ENCODE peak calls at places on chromosomes 4 and X, in ten cellular contexts. One of them, this sample, is unnamed.
A peak's percentile ranks its signal among the peaks of the same experiment; 100 is the strongest.

GRCh38 chr4:21012851-21013331 is 312.6 kb downstream of the PACRGL start:
- DNase-seq in Caco-2: no peak
- DNase-seq in esophagus squamous epithelium: no peak
- DNase-seq in NB4: no peak
- DNase-seq in left ventricle myocardium inferior: no peak
- DNase-seq in HAP-1: no peak
- DNase-seq in PC-3: peak; percentile 28
- DNase-seq in MG63: no peak
- DNase-seq in esophagus muscularis mucosa: no peak
- DNase-seq in RWPE2: no peak
- DNase-seq in this sample: no peak

GRCh38 chr4:139655116-139655515 is 10.5 kb upstream of the MGST2 start:
- DNase-seq in Caco-2: peak; percentile 63
- DNase-seq in esophagus squamous epithelium: no peak
- DNase-seq in NB4: peak; percentile 53
- DNase-seq in esophagus muscularis mucosa: no peak
- DNase-seq in RWPE2: no peak
- DNase-seq in PC-3: peak; percentile 48
- DNase-seq in HAP-1: no peak
- DNase-seq in MG63: no peak
- DNase-seq in left ventricle myocardium inferior: no peak
- DNase-seq in this sample: no peak

GRCh38 chr4:122845760-122846159 is 19.1 kb downstream of the FGF2 start:
- DNase-seq in esophagus squamous epithelium: no peak
- DNase-seq in esophagus muscularis mucosa: no peak
- DNase-seq in NB4: no peak
- DNase-seq in PC-3: no peak
- DNase-seq in HAP-1: no peak
- DNase-seq in left ventricle myocardium inferior: no peak
- DNase-seq in RWPE2: no peak
- DNase-seq in MG63: no peak
- DNase-seq in Caco-2: no peak
- DNase-seq in this sample: no peak

GRCh38 chrX:19332983-19333382 is 10.7 kb upstream of the PDHA1 start:
- DNase-seq in RWPE2: no peak
- DNase-seq in MG63: peak; percentile 15
- DNase-seq in Caco-2: no peak
- DNase-seq in esophagus muscularis mucosa: no peak
- DNase-seq in PC-3: no peak
- DNase-seq in left ventricle myocardium inferior: peak; percentile 52
- DNase-seq in HAP-1: no peak
- DNase-seq in esophagus squamous epithelium: no peak
- DNase-seq in NB4: no peak
- DNase-seq in this sample: no peak

GRCh38 chrX:115690554-115691216 is 129.7 kb downstream of the PLS3 start:
- DNase-seq in esophagus squamous epithelium: no peak
- DNase-seq in NB4: peak; percentile 57
- DNase-seq in HAP-1: peak; percentile 92
- DNase-seq in RWPE2: no peak
- DNase-seq in esophagus muscularis mucosa: no peak
- DNase-seq in Caco-2: peak; percentile 47
- DNase-seq in MG63: peak; percentile 42
- DNase-seq in left ventricle myocardium inferior: no peak
- DNase-seq in PC-3: peak; percentile 84
- DNase-seq in this sample: peak; percentile 34

GRCh38 chr4:38356686-38357085 is 307.3 kb upstream of the KLF3 start:
- DNase-seq in HAP-1: peak; percentile 40
- DNase-seq in RWPE2: no peak
- DNase-seq in esophagus squamous epithelium: no peak
- DNase-seq in left ventricle myocardium inferior: no peak
- DNase-seq in NB4: no peak
- DNase-seq in esophagus muscularis mucosa: no peak
- DNase-seq in PC-3: no peak
- DNase-seq in Caco-2: no peak
- DNase-seq in MG63: no peak
- DNase-seq in this sample: no peak

GRCh38 chr4:37928896-37929537 is 31.2 kb upstream of the PTTG2 start:
- DNase-seq in MG63: no peak
- DNase-seq in esophagus muscularis mucosa: no peak
- DNase-seq in PC-3: no peak
- DNase-seq in left ventricle myocardium inferior: no peak
- DNase-seq in HAP-1: peak; percentile 59
- DNase-seq in esophagus squamous epithelium: no peak
- DNase-seq in RWPE2: no peak
- DNase-seq in Caco-2: no peak
- DNase-seq in NB4: peak; percentile 47
- DNase-seq in this sample: peak; percentile 31

GRCh38 chrX:53279296-53280237 is 1.8 kb downstream of the IQSEC2 start:
- DNase-seq in MG63: no peak
- DNase-seq in Caco-2: no peak
- DNase-seq in NB4: no peak
- DNase-seq in RWPE2: no peak
- DNase-seq in PC-3: no peak
- DNase-seq in HAP-1: no peak
- DNase-seq in left ventricle myocardium inferior: no peak
- DNase-seq in esophagus muscularis mucosa: no peak
- DNase-seq in esophagus squamous epithelium: no peak
- DNase-seq in this sample: no peak

GRCh38 chr4:83054928-83055327 is 19.9 kb downstream of the COPS4 start:
- DNase-seq in RWPE2: no peak
- DNase-seq in Caco-2: no peak
- DNase-seq in HAP-1: no peak
- DNase-seq in NB4: peak; percentile 34
- DNase-seq in MG63: no peak
- DNase-seq in left ventricle myocardium inferior: no peak
- DNase-seq in PC-3: peak; percentile 44
- DNase-seq in esophagus muscularis mucosa: no peak
- DNase-seq in esophagus squamous epithelium: no peak
- DNase-seq in this sample: no peak

GRCh38 chr4:145340071-145340695 is 141.5 kb upstream of the SMAD1 start:
- DNase-seq in HAP-1: no peak
- DNase-seq in left ventricle myocardium inferior: no peak
- DNase-seq in PC-3: no peak
- DNase-seq in Caco-2: peak; percentile 70
- DNase-seq in esophagus muscularis mucosa: no peak
- DNase-seq in esophagus squamous epithelium: no peak
- DNase-seq in MG63: no peak
- DNase-seq in NB4: no peak
- DNase-seq in RWPE2: no peak
- DNase-seq in this sample: no peak

GRCh38 chrX:150958177-150958576 is 25.0 kb upstream of the HMGB3 start:
- DNase-seq in NB4: no peak
- DNase-seq in RWPE2: no peak
- DNase-seq in MG63: peak; percentile 27
- DNase-seq in HAP-1: no peak
- DNase-seq in esophagus squamous epithelium: no peak
- DNase-seq in Caco-2: no peak
- DNase-seq in left ventricle myocardium inferior: no peak
- DNase-seq in esophagus muscularis mucosa: no peak
- DNase-seq in PC-3: no peak
- DNase-seq in this sample: peak; percentile 14

GRCh38 chrX:40108084-40108958 is 10.6 kb upstream of the BCOR start:
- DNase-seq in esophagus muscularis mucosa: no peak
- DNase-seq in NB4: no peak
- DNase-seq in HAP-1: peak; percentile 62
- DNase-seq in left ventricle myocardium inferior: peak; percentile 42
- DNase-seq in RWPE2: no peak
- DNase-seq in PC-3: peak; percentile 62
- DNase-seq in Caco-2: peak; percentile 76
- DNase-seq in esophagus squamous epithelium: no peak
- DNase-seq in MG63: peak; percentile 86
- DNase-seq in this sample: no peak

GRCh38 chr4:176790398-176790797 is 2.3 kb downstream of the VEGFC start:
- DNase-seq in NB4: no peak
- DNase-seq in esophagus muscularis mucosa: no peak
- DNase-seq in esophagus squamous epithelium: no peak
- DNase-seq in MG63: no peak
- DNase-seq in HAP-1: no peak
- DNase-seq in RWPE2: no peak
- DNase-seq in PC-3: peak; percentile 25
- DNase-seq in left ventricle myocardium inferior: no peak
- DNase-seq in Caco-2: no peak
- DNase-seq in this sample: no peak
- H3K4me3 ChIP-seq in NB4: no peak overlapping the region
- H3K4me3 ChIP-seq in esophagus muscularis mucosa: peak overlapping the region; percentile 29
- H3K4me3 ChIP-seq in esophagus squamous epithelium: peak overlapping the region; percentile 85
- H3K4me3 ChIP-seq in MG63: peak overlapping the region; percentile 63
- H3K4me3 ChIP-seq in HAP-1: no peak overlapping the region
- H3K4me3 ChIP-seq in RWPE2: peak overlapping the region; percentile 80
- H3K4me3 ChIP-seq in PC-3: peak overlapping the region; percentile 98
- H3K4me3 ChIP-seq in left ventricle myocardium inferior: peak overlapping the region; percentile 85
- H3K4me3 ChIP-seq in Caco-2: no peak overlapping the region
- H3K4me3 ChIP-seq in this sample: peak overlapping the region; percentile 87

GRCh38 chr4:41013746-41014145 is 200.6 kb downstream of the APBB2 start:
- DNase-seq in left ventricle myocardium inferior: no peak
- DNase-seq in MG63: no peak
- DNase-seq in esophagus muscularis mucosa: no peak
- DNase-seq in Caco-2: no peak
- DNase-seq in NB4: no peak
- DNase-seq in esophagus squamous epithelium: no peak
- DNase-seq in HAP-1: no peak
- DNase-seq in RWPE2: no peak
- DNase-seq in PC-3: no peak
- DNase-seq in this sample: no peak
- H3K4me3 ChIP-seq in left ventricle myocardium inferior: peak overlapping the region; percentile 4
- H3K4me3 ChIP-seq in MG63: no peak overlapping the region
- H3K4me3 ChIP-seq in esophagus muscularis mucosa: no peak overlapping the region
- H3K4me3 ChIP-seq in Caco-2: no peak overlapping the region
- H3K4me3 ChIP-seq in NB4: no peak overlapping the region
- H3K4me3 ChIP-seq in esophagus squamous epithelium: no peak overlapping the region
- H3K4me3 ChIP-seq in HAP-1: no peak overlapping the region
- H3K4me3 ChIP-seq in RWPE2: no peak overlapping the region
- H3K4me3 ChIP-seq in PC-3: no peak overlapping the region
- H3K4me3 ChIP-seq in this sample: no peak overlapping the region

GRCh38 chr4:2008921-2009650 is at the start of gene NELFA:
- DNase-seq in esophagus muscularis mucosa: peak; percentile 98
- DNase-seq in esophagus squamous epithelium: peak; percentile 77
- DNase-seq in HAP-1: peak; percentile 90
- DNase-seq in PC-3: peak; percentile 92
- DNase-seq in NB4: peak; percentile 98
- DNase-seq in left ventricle myocardium inferior: peak; percentile 95
- DNase-seq in MG63: peak; percentile 87
- DNase-seq in Caco-2: peak; percentile 95
- DNase-seq in RWPE2: peak; percentile 94
- DNase-seq in this sample: peak; percentile 67

GRCh38 chr4:2007804-2008670 is 737 bp downstream of the NELFA start:
- DNase-seq in left ventricle myocardium inferior: no peak
- DNase-seq in PC-3: no peak
- DNase-seq in Caco-2: no peak
- DNase-seq in HAP-1: no peak
- DNase-seq in NB4: no peak
- DNase-seq in RWPE2: no peak
- DNase-seq in esophagus muscularis mucosa: peak; percentile 87
- DNase-seq in esophagus squamous epithelium: no peak
- DNase-seq in MG63: no peak
- DNase-seq in this sample: no peak

GRCh38 chr4:2008671-2008920 is 178 bp downstream of the NELFA start:
- DNase-seq in RWPE2: no peak
- DNase-seq in esophagus squamous epithelium: no peak
- DNase-seq in left ventricle myocardium inferior: no peak
- DNase-seq in MG63: no peak
- DNase-seq in PC-3: no peak
- DNase-seq in HAP-1: no peak
- DNase-seq in esophagus muscularis mucosa: no peak
- DNase-seq in NB4: no peak
- DNase-seq in Caco-2: no peak
- DNase-seq in this sample: no peak

GRCh38 chr4:2006367-2006766 is 2.4 kb downstream of the NELFA start:
- DNase-seq in HAP-1: no peak
- DNase-seq in RWPE2: no peak
- DNase-seq in esophagus muscularis mucosa: peak; percentile 50
- DNase-seq in Caco-2: no peak
- DNase-seq in PC-3: no peak
- DNase-seq in NB4: no peak
- DNase-seq in left ventricle myocardium inferior: no peak
- DNase-seq in esophagus squamous epithelium: no peak
- DNase-seq in MG63: no peak
- DNase-seq in this sample: no peak

DNA sequence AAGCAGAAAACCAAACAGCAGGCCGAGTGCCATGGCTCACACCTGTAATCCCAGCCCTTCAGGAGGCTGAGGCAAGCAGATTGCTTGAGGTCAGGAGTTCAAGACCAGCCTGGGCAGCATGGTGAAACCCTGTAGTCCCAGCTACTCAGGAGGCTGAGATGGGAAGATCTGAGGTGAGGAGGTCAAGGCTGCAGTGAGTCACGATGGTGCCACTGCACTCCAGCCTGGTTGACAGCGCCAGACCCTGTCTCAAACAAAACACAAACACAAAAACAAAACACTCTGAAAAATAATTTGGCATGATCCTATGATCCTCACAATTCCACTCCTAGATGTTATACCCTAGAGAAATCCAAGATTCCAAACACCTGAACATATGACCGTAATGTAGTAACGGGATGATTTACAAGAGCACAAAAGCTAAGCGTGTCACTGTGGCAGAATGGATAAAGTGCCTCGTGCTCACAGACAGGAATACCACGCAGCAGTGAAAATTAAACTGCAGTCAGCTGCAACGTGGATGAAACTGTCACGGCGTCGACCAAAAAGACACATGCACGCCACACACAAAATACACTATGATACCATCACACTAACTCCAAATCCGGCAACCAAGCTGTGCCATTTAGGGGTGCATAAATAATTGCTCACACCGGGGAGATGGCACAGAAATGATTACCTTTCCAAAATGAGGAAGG is 1.7 kb downstream of the NELFA start:
- DNase-seq in NB4: no peak
- DNase-seq in HAP-1: no peak
- DNase-seq in PC-3: no peak
- DNase-seq in Caco-2: no peak
- DNase-seq in esophagus squamous epithelium: no peak
- DNase-seq in MG63: no peak
- DNase-seq in RWPE2: no peak
- DNase-seq in left ventricle myocardium inferior: no peak
- DNase-seq in esophagus muscularis mucosa: peak; percentile 60
- DNase-seq in this sample: no peak
- H3K4me3 ChIP-seq in NB4: peak overlapping the region; percentile 90
- H3K4me3 ChIP-seq in HAP-1: peak overlapping the region; percentile 90
- H3K4me3 ChIP-seq in PC-3: peak overlapping the region; percentile 77
- H3K4me3 ChIP-seq in Caco-2: peak overlapping the region; percentile 100
- H3K4me3 ChIP-seq in esophagus squamous epithelium: peak overlapping the region; percentile 99
- H3K4me3 ChIP-seq in MG63: peak overlapping the region; percentile 96
- H3K4me3 ChIP-seq in RWPE2: peak overlapping the region; percentile 64
- H3K4me3 ChIP-seq in left ventricle myocardium inferior: peak overlapping the region; percentile 91
- H3K4me3 ChIP-seq in esophagus muscularis mucosa: peak overlapping the region; percentile 81
- H3K4me3 ChIP-seq in this sample: peak overlapping the region; percentile 88

DNA sequence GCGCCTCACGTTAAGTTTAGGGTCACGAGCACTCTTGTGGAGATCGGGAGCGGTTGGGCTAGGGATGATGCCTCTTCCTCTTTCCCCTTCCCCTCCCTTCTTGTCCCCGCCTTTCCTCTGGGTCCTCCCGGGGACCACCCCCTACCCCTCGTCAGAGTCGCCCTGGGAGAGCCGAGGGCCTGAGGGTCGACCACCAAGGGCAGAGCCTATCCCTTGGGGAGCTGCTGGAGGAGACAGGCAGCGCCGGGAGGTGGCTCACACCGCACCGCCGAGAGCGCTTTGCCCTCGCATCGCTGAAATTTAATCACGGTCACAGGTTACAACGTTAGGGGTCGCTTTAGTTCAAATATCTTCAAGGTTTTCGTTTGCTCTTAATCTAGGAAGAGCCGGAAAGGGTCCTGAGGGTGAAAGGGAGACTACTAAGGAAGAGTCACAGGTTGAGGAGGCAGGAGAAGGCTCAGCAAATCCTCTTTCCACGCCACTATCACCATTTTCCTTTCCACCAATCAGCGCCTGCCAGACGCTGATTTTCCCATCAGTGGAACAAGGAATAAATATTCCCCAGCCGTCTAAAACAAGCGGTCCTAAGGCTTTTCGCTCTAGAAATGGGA is 529 bp upstream of the SNCA start:
- DNase-seq in Caco-2: no peak
- DNase-seq in NB4: no peak
- DNase-seq in left ventricle myocardium inferior: no peak
- DNase-seq in esophagus squamous epithelium: no peak
- DNase-seq in MG63: no peak
- DNase-seq in esophagus muscularis mucosa: no peak
- DNase-seq in RWPE2: peak; percentile 56
- DNase-seq in PC-3: no peak
- DNase-seq in HAP-1: peak; percentile 56
- DNase-seq in this sample: no peak
- H3K4me3 ChIP-seq in Caco-2: peak overlapping the region; percentile 52
- H3K4me3 ChIP-seq in NB4: no peak overlapping the region
- H3K4me3 ChIP-seq in left ventricle myocardium inferior: peak overlapping the region; percentile 76
- H3K4me3 ChIP-seq in esophagus squamous epithelium: peak overlapping the region; percentile 78
- H3K4me3 ChIP-seq in MG63: peak overlapping the region; percentile 39
- H3K4me3 ChIP-seq in esophagus muscularis mucosa: peak overlapping the region; percentile 83
- H3K4me3 ChIP-seq in RWPE2: peak overlapping the region; percentile 63
- H3K4me3 ChIP-seq in PC-3: no peak overlapping the region
- H3K4me3 ChIP-seq in HAP-1: peak overlapping the region; percentile 55
- H3K4me3 ChIP-seq in this sample: peak overlapping the region; percentile 57

This sample was measured in skeletal muscle cell.